ENCODE peak calls at places on chromosomes 3 and 15, in eight cellular contexts. I is fibroblast of lung, H is psoas muscle, N is kidney, Z is AG10803, E is AG09309, A is esophagus muscularis mucosa, L is fibroblast of the aortic adventitia. Y is an unnamed sample.

GRCh38 chr3:160665784-160666526 is 11.0 kb upstream of the ARL14 start:
- DNase-seq in L (peak), N (no peak), H (no peak), Z (peak), A (no peak), I (peak), E (peak), Y (no peak)

GRCh38 chr3:43729707-43730399 is 39.1 kb downstream of the ABHD5 start:
- DNase-seq in Z (no peak), L (no peak), E (no peak), A (peak), I (no peak), N (no peak), H (no peak), Y (no peak)

GRCh38 chr3:46542801-46543201 is 23.3 kb downstream of the LRRC2 start:
- DNase-seq in A (peak), N (no peak), Z (no peak), E (no peak), L (no peak), H (no peak), I (no peak), Y (no peak)

GRCh38 chr15:26125664-26126063 is 262.5 kb upstream of the ATP10A start:
- DNase-seq in L (no peak), E (no peak), N (no peak), A (peak), Z (no peak), H (no peak), I (no peak), Y (no peak)

GRCh38 chr15:57554063-57554820 is 37.5 kb upstream of the MYZAP start:
- DNase-seq in E (no peak), I (no peak), H (no peak), N (no peak), L (peak), A (no peak), Z (no peak), Y (no peak)

GRCh38 chr15:65303687-65304392 is 637 bp upstream of the RNU5B-1 start:
- DNase-seq in Z (peak), E (no peak), H (peak), A (no peak), L (peak), N (no peak), I (peak), Y (no peak)

GRCh38 chr15:88617790-88618189 is 3.4 kb upstream of the AEN start:
- DNase-seq in N (no peak), E (no peak), I (no peak), A (peak), L (no peak), H (no peak), Z (no peak), Y (no peak)

GRCh38 chr3:43022111-43022510 is 43.0 kb downstream of the GASK1A start:
- DNase-seq in H (no peak), E (no peak), I (no peak), A (no peak), N (no peak), Z (no peak), L (no peak), Y (no peak)

GRCh38 chr3:184553385-184553784 is 8.2 kb upstream of the EPHB3 start:
- DNase-seq in N (no peak), H (no peak), Z (no peak), L (no peak), I (no peak), A (no peak), E (no peak), Y (no peak)

GRCh38 chr3:51717947-51718346 is 11.1 kb downstream of the GRM2 start:
- DNase-seq in Z (no peak), H (no peak), A (peak), N (no peak), E (no peak), L (no peak), I (no peak), Y (no peak)

GRCh38 chr15:90857337-90857736 is 11.1 kb upstream of the FURIN start:
- DNase-seq in Z (no peak), N (no peak), I (no peak), H (no peak), E (no peak), A (no peak), L (no peak), Y (no peak)

GRCh38 chr3:146124141-146124801 is 36.7 kb downstream of the PLOD2 start:
- DNase-seq in N (no peak), E (no peak), A (no peak), Z (no peak), H (no peak), L (peak), I (no peak), Y (no peak)

GRCh38 chr3:89314454-89314853 is 207.0 kb downstream of the EPHA3 start:
- DNase-seq in E (no peak), I (peak), N (no peak), L (peak), A (no peak), Z (peak), H (no peak), Y (no peak)

GRCh38 chr3:38297947-38298711 is 16.0 kb downstream of the SLC22A14 start:
- DNase-seq in L (peak), H (no peak), E (no peak), A (no peak), N (no peak), Z (peak), I (peak), Y (no peak)

GRCh38 chr3:61926913-61927312 is 365.5 kb downstream of the PTPRG start:
- DNase-seq in E (no peak), N (no peak), H (no peak), I (peak), A (no peak), L (peak), Z (peak), Y (peak)

GRCh38 chr15:92665100-92665555 is 9.6 kb upstream of the FAM174B start:
- DNase-seq in N (no peak), L (peak), A (peak), I (peak), H (no peak), Z (peak), E (no peak), Y (no peak)

GRCh38 chr3:15313461-15313860 is 18.9 kb downstream of the SH3BP5 start:
- DNase-seq in I (no peak), L (no peak), E (no peak), N (no peak), H (no peak), A (no peak), Z (no peak), Y (no peak)

GRCh38 chr3:56133423-56133822 is 334.8 kb downstream of the ERC2 start:
- DNase-seq in E (peak), H (no peak), N (no peak), L (peak), A (no peak), I (peak), Z (peak), Y (peak)

GRCh38 chr3:10394491-10395025 is 73.6 kb upstream of the SEC13 start:
- DNase-seq in E (no peak), H (no peak), N (no peak), I (no peak), A (no peak), L (no peak), Z (no peak), Y (no peak)

GRCh38 chr3:10392244-10392643 is 71.3 kb upstream of the SEC13 start:
- DNase-seq in A (no peak), E (no peak), I (no peak), N (no peak), H (no peak), Z (no peak), L (no peak), Y (no peak)

GRCh38 chr3:10392906-10393461 is 72.1 kb upstream of the SEC13 start:
- DNase-seq in E (no peak), A (no peak), Z (no peak), L (no peak), I (no peak), N (peak), H (no peak), Y (no peak)

GRCh38 chr3:10395196-10395595 is 74.3 kb upstream of the SEC13 start:
- DNase-seq in L (no peak), N (no peak), E (no peak), I (no peak), Z (no peak), A (no peak), H (no peak), Y (no peak)

GRCh38 chr3:10393514-10393913 is 72.6 kb upstream of the SEC13 start:
- DNase-seq in Z (no peak), L (no peak), N (no peak), I (no peak), E (no peak), A (no peak), H (no peak), Y (no peak)
- H3K4me3 ChIP-seq in Z (no peak), L (no peak), N (no peak), I (no peak), E (no peak), A (no peak), H (no peak), Y (no peak)

GRCh38 chr3:156563900-156564682 is 9.2 kb upstream of the SSR3 start:
- DNase-seq in L (no peak), N (no peak), E (no peak), A (no peak), H (no peak), Z (peak), I (no peak), Y (no peak)
- TF ChIP-seq CTCF in L (no peak), N (no peak), E (no peak), A (no peak), H (no peak), Z (no peak), I (no peak), Y (no peak)

GRCh38 chr3:105388199-105388598 is 21.5 kb downstream of the ALCAM start:
- DNase-seq in A (no peak), Z (no peak), N (no peak), E (no peak), H (no peak), L (no peak), I (no peak), Y (no peak)

GRCh38 chr3:105385868-105386508 is 19.3 kb downstream of the ALCAM start:
- DNase-seq in E (no peak), L (peak), I (no peak), N (no peak), Z (no peak), H (no peak), A (no peak), Y (no peak)

GRCh38 chr3:105387122-105387751 is 20.5 kb downstream of the ALCAM start:
- DNase-seq in E (no peak), Z (peak), A (no peak), I (peak), N (no peak), L (peak), H (no peak), Y (no peak)

GRCh38 chr3:105385179-105385578 is 18.5 kb downstream of the ALCAM start:
- DNase-seq in Z (no peak), H (no peak), N (no peak), E (no peak), L (peak), I (no peak), A (no peak), Y (no peak)
- H3K4me3 ChIP-seq in Z (no peak), H (no peak), N (no peak), E (no peak), L (no peak), I (no peak), A (no peak), Y (no peak)

DNA sequence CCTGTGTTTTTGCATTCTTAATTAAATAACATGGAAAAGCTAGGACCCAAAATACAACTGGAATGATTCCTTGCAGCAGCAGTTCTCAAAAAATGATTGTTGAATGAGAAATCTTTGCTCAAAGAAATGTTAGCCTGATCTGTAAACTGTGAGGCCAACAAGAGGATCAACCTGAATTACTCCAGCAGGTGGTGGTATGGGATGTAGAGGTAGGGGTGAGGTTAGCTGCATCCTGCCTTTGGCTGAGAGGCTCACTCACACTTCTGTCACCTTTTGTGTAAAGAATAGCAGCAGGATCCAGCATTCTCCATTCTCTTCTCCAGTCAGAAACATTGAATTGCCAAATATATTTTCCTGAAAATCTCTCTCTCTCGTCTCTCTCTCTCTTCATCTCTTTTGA is 26.5 kb upstream of the FAM98B start:
- DNase-seq in H (no peak), E (no peak), A (no peak), I (no peak), N (no peak), L (no peak), Z (no peak), Y (no peak)
- TF ChIP-seq CTCF in H (no peak), E (no peak), A (no peak), I (no peak), N (no peak), L (no peak), Z (no peak), Y (no peak)

GRCh38 chr15:82044373-82045178 is 1.2 kb downstream of the MEX3B start:
- DNase-seq in E (no peak), N (peak), H (peak), Z (peak), A (no peak), I (peak), L (peak), Y (peak)

GRCh38 chr15:82045179-82045891 is 483 bp downstream of the MEX3B start:
- DNase-seq in L (peak), Z (peak), E (no peak), H (peak), N (peak), I (peak), A (no peak), Y (no peak)

GRCh38 chr15:82045892-82046667 is at the start of gene MEX3B:
- DNase-seq in N (peak), I (peak), H (peak), L (peak), A (peak), E (peak), Z (peak), Y (peak)

GRCh38 chr15:82043130-82043673 is 2.6 kb downstream of the MEX3B start:
- DNase-seq in Z (no peak), A (no peak), H (no peak), I (no peak), E (no peak), L (no peak), N (peak), Y (no peak)

DNA sequence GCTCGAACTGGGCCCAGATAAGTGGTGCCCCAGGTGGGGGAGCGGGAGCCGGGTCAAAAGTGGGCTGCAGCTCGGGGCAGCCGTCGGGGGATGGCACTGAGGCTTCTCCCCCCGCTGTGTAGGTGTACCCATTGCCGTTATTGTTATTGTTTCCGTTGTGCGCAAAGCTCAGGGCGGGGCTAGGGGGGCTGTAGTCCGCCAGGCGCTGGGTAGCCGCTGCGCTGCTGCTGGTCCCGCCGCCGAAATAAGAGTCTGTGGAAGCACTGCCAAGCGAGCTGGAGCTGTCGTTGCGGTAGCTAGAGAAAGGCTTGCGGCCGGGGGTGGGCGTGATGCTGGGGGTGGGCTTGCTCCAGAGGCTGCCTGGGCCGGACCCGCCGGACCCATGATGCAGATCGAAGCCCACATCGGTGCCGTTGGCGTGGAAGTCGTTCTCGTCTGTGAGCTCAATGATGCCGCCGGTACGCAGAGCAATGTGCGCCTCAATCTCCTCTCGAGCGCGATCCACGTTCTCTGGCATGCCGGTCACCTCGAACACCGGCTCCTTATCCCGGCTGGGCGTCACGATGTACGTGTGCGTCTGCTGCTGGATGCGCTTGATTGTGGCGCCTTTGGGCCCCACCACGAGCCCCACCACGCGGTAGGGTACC is 2.0 kb downstream of the MEX3B start:
- DNase-seq in H (no peak), L (no peak), A (no peak), N (peak), I (no peak), Z (no peak), E (no peak), Y (no peak)
- H3K4me3 ChIP-seq in H (peak), L (peak), A (peak), N (peak), I (peak), Z (peak), E (peak), Y (peak)

GRCh38 chr3:195774917-195775316 is 36.8 kb downstream of the MUC4 start:
- DNase-seq in Z (no peak), L (peak), N (peak), I (peak), E (no peak), A (no peak), H (peak), Y (no peak)
- TF ChIP-seq CTCF in Z (peak), L (peak), N (peak), I (peak), E (peak), A (peak), H (peak), Y (peak)

DNA sequence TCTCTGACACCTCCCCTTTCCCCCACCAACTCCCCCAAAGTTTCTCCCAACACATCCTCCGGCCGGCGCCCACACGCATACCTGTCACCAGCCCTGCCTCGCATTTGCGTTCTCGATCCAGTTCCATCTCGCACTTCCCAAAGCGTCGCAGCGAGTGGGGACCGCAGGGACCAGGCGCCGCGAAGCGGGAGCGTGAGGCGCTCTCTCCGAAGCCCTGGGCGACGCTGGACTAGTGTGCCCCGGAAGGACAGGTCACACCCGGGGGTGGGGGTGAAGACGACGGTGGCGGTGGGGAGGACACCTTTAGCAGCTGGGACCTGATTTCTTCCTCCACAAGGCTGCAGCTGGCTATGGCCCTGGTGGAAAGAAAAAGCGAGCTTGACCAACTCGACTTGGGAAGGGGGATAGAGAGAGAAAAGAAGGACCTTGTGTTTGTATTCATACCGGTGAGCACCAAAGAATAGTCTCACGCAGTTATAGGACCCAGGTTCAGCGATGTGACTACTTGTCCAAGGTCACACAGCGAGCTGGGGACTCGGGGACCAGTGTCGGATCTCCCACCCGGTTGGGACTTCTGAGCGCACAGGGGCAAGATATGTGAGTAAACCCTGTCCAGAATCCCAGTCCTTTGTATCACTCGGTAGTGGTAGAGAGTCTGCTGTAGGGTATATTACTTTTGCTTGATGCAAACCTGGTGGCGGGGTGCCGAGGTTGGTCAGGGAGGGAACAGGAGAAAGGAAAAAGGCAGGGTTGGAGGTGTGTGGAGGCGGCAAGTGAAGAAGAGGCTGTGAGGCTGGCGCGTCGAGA is 608 bp upstream of the GHSR start:
- DNase-seq in N (peak), L (no peak), H (no peak), I (no peak), Z (no peak), E (no peak), A (no peak), Y (no peak)
- H3K4me3 ChIP-seq in N (no peak), L (no peak), H (no peak), I (no peak), Z (no peak), E (no peak), A (no peak), Y (no peak)

Y was measured in AG04449.